ENCODE peak calls at places on chromosomes 3 and 15, in ten cellular contexts. J is sigmoid colon, L is PC-3, S is fibroblast of lung, F is stomach, E is bronchial epithelial cell, T is WTC11, D is AG04449, I is A549, O is heart right ventricle. Q is an unnamed sample.

GRCh38 chr3:23805881-23806321 is at the start of gene UBE2E1:
- DNase-seq in E (peak; percentile 39), T (peak; percentile 57), L (peak; percentile 61), D (peak; percentile 10), O (peak; percentile 79), I (peak; percentile 58), J (peak; percentile 87), S (peak; percentile 75), F (peak; percentile 73), Q (no peak)

GRCh38 chr3:32646761-32647160 is 38.2 kb upstream of the CNOT10 start:
- DNase-seq in T (no peak), D (peak; percentile 4), I (no peak), L (no peak), F (no peak), J (no peak), O (no peak), S (no peak), E (no peak), Q (no peak)

GRCh38 chr3:149628957-149629670 is 28.7 kb downstream of the WWTR1 start:
- DNase-seq in T (no peak), E (no peak), O (no peak), S (peak; percentile 71), I (no peak), L (no peak), D (no peak), F (no peak), J (no peak), Q (no peak)

GRCh38 chr15:90981681-90982080 is 12.7 kb downstream of the PRC1 start:
- DNase-seq in F (no peak), D (no peak), L (no peak), O (no peak), T (no peak), I (no peak), E (no peak), J (no peak), S (no peak), Q (no peak)

GRCh38 chr3:46768061-46768460 is 50.4 kb upstream of the PRSS50 start:
- DNase-seq in S (no peak), J (no peak), F (no peak), O (no peak), I (no peak), T (no peak), E (no peak), L (no peak), D (no peak), Q (no peak)

GRCh38 chr15:77027111-77027696 is 32.3 kb downstream of the PSTPIP1 start:
- DNase-seq in S (no peak), D (no peak), F (no peak), L (no peak), O (no peak), J (peak; percentile 53), E (no peak), I (no peak), T (peak; percentile 8), Q (no peak)

GRCh38 chr3:27310693-27311092 is 58.5 kb downstream of the NEK10 start:
- DNase-seq in S (no peak), T (no peak), J (no peak), E (no peak), L (no peak), D (no peak), I (no peak), F (no peak), O (no peak), Q (no peak)

GRCh38 chr3:171950373-171950772 is 89.0 kb upstream of the FNDC3B start:
- DNase-seq in J (no peak), O (no peak), D (no peak), S (peak; percentile 53), T (no peak), E (peak; percentile 71), L (peak; percentile 76), I (peak; percentile 41), F (no peak), Q (no peak)

GRCh38 chr3:104102386-104102785 is 1264.3 kb upstream of the ALCAM start:
- DNase-seq in F (no peak), J (no peak), E (peak; percentile 52), L (peak; percentile 64), D (no peak), T (no peak), S (peak; percentile 59), O (no peak), I (peak; percentile 5), Q (peak; percentile 1)

GRCh38 chr3:137438561-137438960 is 325.6 kb upstream of the SOX14 start:
- DNase-seq in J (no peak), E (peak; percentile 57), T (no peak), L (peak; percentile 1), F (no peak), D (no peak), O (no peak), S (no peak), I (no peak), Q (no peak)

GRCh38 chr3:151467069-151467468 is 6.2 kb upstream of the IGSF10 start:
- DNase-seq in F (no peak), I (no peak), E (no peak), O (no peak), S (no peak), L (no peak), D (no peak), J (no peak), T (no peak), Q (no peak)

GRCh38 chr3:180700941-180701340 is 21.7 kb upstream of the CCDC39 start:
- DNase-seq in J (no peak), I (no peak), D (no peak), E (peak; percentile 77), O (no peak), L (peak; percentile 25), F (no peak), S (no peak), T (no peak), Q (no peak)

GRCh38 chr15:90412356-90413194 is 24.5 kb downstream of the IQGAP1 start:
- DNase-seq in D (peak; percentile 88), J (no peak), L (peak; percentile 82), S (peak; percentile 72), F (peak; percentile 59), O (no peak), T (no peak), E (peak; percentile 97), I (no peak), Q (no peak)

GRCh38 chr15:60392601-60392985 is 5.2 kb downstream of the ANXA2 start:
- DNase-seq in O (no peak), T (no peak), F (no peak), J (no peak), D (no peak), L (peak; percentile 82), S (peak; percentile 78), I (peak; percentile 81), E (peak; percentile 82), Q (no peak)

GRCh38 chr3:197458179-197458707 is 97.5 kb downstream of the BDH1 start:
- DNase-seq in T (no peak), J (no peak), F (peak; percentile 45), E (peak; percentile 33), D (no peak), O (no peak), I (peak; percentile 53), L (no peak), S (no peak), Q (no peak)

GRCh38 chr3:21158801-21159564 is 592.0 kb downstream of the ZNF385D start:
- DNase-seq in L (peak; percentile 8), S (peak; percentile 75), J (no peak), T (no peak), O (no peak), I (no peak), E (peak; percentile 23), D (peak; percentile 54), F (no peak), Q (no peak)

DNA sequence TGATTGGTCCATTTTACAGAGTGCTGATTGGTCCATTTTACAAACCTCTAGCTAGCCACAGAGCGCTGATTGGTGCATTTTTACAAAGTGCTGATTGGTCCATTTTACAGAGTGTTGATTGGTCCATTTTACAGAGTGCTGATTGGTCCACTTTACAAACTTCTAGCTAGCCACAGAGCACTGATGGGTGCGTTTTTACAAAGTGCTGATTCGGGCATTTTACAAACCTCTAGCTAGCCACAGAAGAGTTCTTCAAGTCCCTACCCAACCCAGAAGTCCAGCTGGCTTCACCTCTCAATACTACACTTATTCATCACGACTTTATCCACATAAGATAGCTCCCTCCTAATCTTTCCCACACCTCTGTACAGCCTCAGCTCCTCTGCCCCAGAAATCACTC is 899.8 kb downstream of the TUSC7 start:
- DNase-seq in E (no peak), O (no peak), F (no peak), T (no peak), S (no peak), I (no peak), D (no peak), J (no peak), L (no peak), Q (no peak)
- TF ChIP-seq CTCF in E (no peak), O (no peak), F (no peak), T (no peak), S (no peak), I (no peak), D (no peak), J (no peak), L (no peak), Q (no peak)

GRCh38 chr3:69239063-69239462 is 116.7 kb upstream of the LMOD3 start:
- DNase-seq in I (no peak), D (no peak), T (no peak), O (no peak), J (no peak), E (no peak), L (no peak), F (no peak), S (no peak), Q (no peak)
- TF ChIP-seq CTCF in I (no peak), D (no peak), T (no peak), O (no peak), J (no peak), E (no peak), L (no peak), F (no peak), S (no peak), Q (no peak)

GRCh38 chr3:153159771-153160397 is 2.1 kb upstream of the RAP2B start:
- DNase-seq in F (no peak), J (no peak), E (no peak), T (no peak), S (no peak), O (no peak), D (no peak), I (no peak), L (no peak), Q (no peak)
- TF ChIP-seq CTCF in F (no peak), J (no peak), E (no peak), T (no peak), S (no peak), O (no peak), D (no peak), I (no peak), L (no peak), Q (no peak)

DNA sequence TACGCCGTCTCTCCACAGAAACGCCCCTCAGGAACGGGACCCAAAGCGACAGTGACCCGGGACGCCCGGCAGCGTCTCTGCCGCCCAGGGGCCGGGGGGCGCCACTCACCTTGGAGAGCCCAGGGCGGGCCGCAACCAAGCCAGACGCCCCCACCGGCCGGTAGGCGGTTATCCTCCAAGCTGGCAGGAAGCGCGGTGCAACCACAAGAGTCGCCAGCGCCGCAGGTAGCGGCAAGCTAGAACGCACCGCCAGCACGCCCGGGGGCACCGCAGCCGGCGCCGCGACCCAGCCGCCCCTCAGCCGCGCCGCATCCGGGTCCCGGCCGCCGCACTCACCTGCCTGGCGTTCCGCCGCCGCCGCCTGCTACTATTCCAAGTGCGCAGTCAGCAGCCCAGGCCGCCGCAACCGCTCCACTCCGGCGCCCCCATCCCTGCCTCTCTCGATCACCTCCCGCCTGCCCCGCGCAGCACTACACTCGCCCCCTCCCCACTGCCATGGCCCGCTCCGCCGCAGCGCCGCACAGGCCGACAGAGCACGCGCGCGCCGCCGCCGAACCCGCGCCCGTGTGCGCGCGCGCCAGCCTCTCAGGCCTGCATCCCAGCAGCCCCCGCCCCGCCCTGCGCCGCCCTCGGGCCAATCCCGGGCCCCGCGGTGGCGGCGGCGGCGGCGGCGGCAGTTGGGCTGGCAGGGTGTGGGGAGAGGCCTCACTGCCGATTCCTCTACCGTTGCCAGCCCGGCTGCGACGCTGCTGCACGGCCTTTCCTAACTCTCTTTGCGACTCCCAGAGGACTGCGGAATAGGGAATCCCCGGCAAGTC is at the start of gene PIK3CB:
- DNase-seq in T (peak; percentile 93), F (peak; percentile 92), L (peak; percentile 87), J (peak; percentile 92), S (peak; percentile 77), I (peak; percentile 60), O (peak; percentile 91), E (peak; percentile 47), D (no peak), Q (no peak)
- TF ChIP-seq CTCF in T (no peak), F (no peak), L (peak; percentile 37), J (peak; percentile 35), S (peak; percentile 19), I (peak; percentile 41), O (no peak), E (peak; percentile 33), D (peak; percentile 39), Q (no peak)